ENCODE peak calls at places on chromosome 3, in seven cellular contexts. L, W, R, H, O, F and A are unnamed samples.

GRCh38 chr3:190301591-190301990 is 20.7 kb downstream of the CLDN1 start:
- DNase-seq in W (no peak), O (no peak), L (no peak), R (no peak), H (no peak), F (no peak), A (no peak)

GRCh38 chr3:171548918-171549317 is 88.7 kb upstream of the TNIK start:
- DNase-seq in O (no peak), W (no peak), F (no peak), L (no peak), R (no peak), H (no peak), A (no peak)

GRCh38 chr3:41317718-41318117 is 118.4 kb downstream of the CTNNB1 start:
- DNase-seq in O (no peak), L (peak), W (no peak), F (no peak), H (peak), R (no peak), A (no peak)

GRCh38 chr3:149468504-149469212 is 5.8 kb upstream of the TM4SF4 start:
- DNase-seq in R (no peak), H (no peak), L (peak), F (no peak), O (peak), W (peak), A (no peak)

GRCh38 chr3:135576786-135577185 is 388.7 kb upstream of the PPP2R3A start:
- DNase-seq in L (no peak), W (no peak), H (no peak), O (no peak), R (no peak), F (no peak), A (no peak)

GRCh38 chr3:54670269-54671000 is 257.4 kb downstream of the LRTM1 start:
- DNase-seq in H (no peak), L (no peak), R (no peak), W (no peak), F (no peak), O (no peak), A (no peak)

GRCh38 chr3:75272708-75273107 is 391.4 kb upstream of the FRG2C start:
- DNase-seq in F (no peak), L (peak), W (no peak), H (peak), O (no peak), R (no peak), A (no peak)

GRCh38 chr3:129608936-129609590 is 2.6 kb upstream of the PLXND1 start:
- DNase-seq in L (no peak), W (no peak), F (no peak), O (no peak), H (no peak), R (no peak), A (no peak)

GRCh38 chr3:126535636-126536035 is 11.7 kb downstream of the CHST13 start:
- DNase-seq in L (no peak), R (no peak), O (peak), H (no peak), F (no peak), W (no peak), A (peak)

GRCh38 chr3:111616417-111617105 is 21.4 kb upstream of the ZBED2 start:
- DNase-seq in L (no peak), R (peak), W (no peak), O (no peak), F (no peak), H (peak), A (no peak)

GRCh38 chr3:105806361-105806760 is 62.5 kb downstream of the CBLB start:
- DNase-seq in H (peak), W (no peak), R (peak), O (no peak), L (peak), F (no peak), A (no peak)

GRCh38 chr3:191085091-191085490 is 114.0 kb upstream of the OSTN start:
- DNase-seq in W (no peak), R (no peak), O (no peak), F (no peak), H (peak), L (peak), A (no peak)

GRCh38 chr3:52742418-52743041 is 28.2 kb downstream of the NEK4 start:
- DNase-seq in O (no peak), W (no peak), R (no peak), F (no peak), L (peak), H (peak), A (no peak)

GRCh38 chr3:43162573-43163084 is 56.8 kb upstream of the POMGNT2 start:
- DNase-seq in W (no peak), O (no peak), L (no peak), H (no peak), R (peak), F (no peak), A (no peak)

GRCh38 chr3:70040386-70040785 is 40.9 kb downstream of the SAMMSON start:
- DNase-seq in O (no peak), F (no peak), R (no peak), W (no peak), H (no peak), L (no peak), A (no peak)

GRCh38 chr3:192128922-192129321 is 598.4 kb downstream of the FGF12 start:
- DNase-seq in R (no peak), W (no peak), H (no peak), O (no peak), L (no peak), F (no peak), A (no peak)

GRCh38 chr3:150407051-150407817 is 864 bp upstream of the TSC22D2 start:
- DNase-seq in F (no peak), O (peak), R (peak), W (no peak), L (peak), H (peak), A (no peak)

GRCh38 chr3:38002291-38002876 is 11.8 kb downstream of the VILL start:
- DNase-seq in F (no peak), L (no peak), H (no peak), R (no peak), O (peak), W (no peak), A (peak)

GRCh38 chr3:98843301-98843959 is 58.1 kb downstream of the DCBLD2 start:
- DNase-seq in F (no peak), W (no peak), L (no peak), O (no peak), R (no peak), H (peak), A (no peak)

GRCh38 chr3:194959217-194959616 is 273.5 kb downstream of the FAM43A start:
- DNase-seq in R (no peak), L (no peak), W (no peak), H (no peak), F (no peak), O (no peak), A (no peak)

GRCh38 chr3:112685435-112685834 is 44.5 kb upstream of the CCDC80 start:
- DNase-seq in W (no peak), H (peak), L (peak), F (no peak), O (no peak), R (no peak), A (no peak)

GRCh38 chr3:138833908-138834358 is 795 bp downstream of the PIK3CB start:
- DNase-seq in W (no peak), R (no peak), F (no peak), H (peak), O (peak), L (peak), A (no peak)

GRCh38 chr3:27728195-27729087 is 6.3 kb upstream of the EOMES start:
- DNase-seq in R (no peak), H (no peak), L (no peak), O (no peak), W (no peak), F (no peak), A (no peak)

GRCh38 chr3:172193436-172193835 is 154.1 kb downstream of the FNDC3B start:
- DNase-seq in L (no peak), R (no peak), W (no peak), F (no peak), H (no peak), O (no peak), A (no peak)

GRCh38 chr3:50008931-50009330 is 69.0 kb downstream of the RBM6 start:
- DNase-seq in H (peak), F (no peak), R (no peak), L (peak), O (no peak), W (no peak), A (no peak)

GRCh38 chr3:10753964-10754363 is 62.1 kb upstream of the SLC6A11 start:
- DNase-seq in R (no peak), W (no peak), L (peak), F (peak), H (peak), O (no peak), A (no peak)

GRCh38 chr3:187985636-187986035 is 168.3 kb upstream of the LPP start:
- DNase-seq in W (no peak), F (no peak), R (no peak), O (no peak), L (no peak), H (peak), A (no peak)

GRCh38 chr3:110680365-110680909 is 391.2 kb upstream of the NECTIN3 start:
- DNase-seq in W (no peak), O (no peak), H (no peak), F (no peak), R (no peak), L (no peak), A (no peak)

GRCh38 chr3:175266993-175267960 is 408.1 kb downstream of the NAALADL2 start:
- DNase-seq in H (peak), W (no peak), R (no peak), F (no peak), O (no peak), L (peak), A (no peak)

GRCh38 chr3:71744738-71745137 is 8.9 kb upstream of the GPR27 start:
- DNase-seq in L (no peak), F (no peak), R (no peak), O (no peak), W (no peak), H (no peak), A (no peak)

GRCh38 chr3:186214670-186215069 is 105.8 kb upstream of the ETV5 start:
- DNase-seq in R (no peak), W (no peak), H (no peak), L (peak), O (no peak), F (no peak), A (no peak)

GRCh38 chr3:187227658-187228258 is 30.5 kb downstream of the RTP1 start:
- DNase-seq in F (no peak), L (peak), R (no peak), W (no peak), H (peak), O (no peak), A (no peak)

GRCh38 chr3:40719660-40720287 is 195.0 kb downstream of the ZNF621 start:
- DNase-seq in H (no peak), O (peak), L (peak), R (no peak), W (no peak), F (no peak), A (no peak)

GRCh38 chr3:181317521-181317920 is 328.0 kb upstream of the DNAJC19 start:
- DNase-seq in L (no peak), W (no peak), O (no peak), F (no peak), H (no peak), R (no peak), A (no peak)

GRCh38 chr3:196323723-196324122 is 5.7 kb upstream of the DYNLT2B start:
- DNase-seq in H (peak), R (no peak), W (no peak), L (peak), F (no peak), O (no peak), A (no peak)

GRCh38 chr3:179991104-179991503 is 45.6 kb downstream of the PEX5L start:
- DNase-seq in H (no peak), W (no peak), L (no peak), O (no peak), F (no peak), R (no peak), A (no peak)

GRCh38 chr3:193744048-193744821 is 151.2 kb downstream of the OPA1 start:
- DNase-seq in O (peak), L (no peak), F (no peak), H (no peak), W (peak), R (no peak), A (no peak)

GRCh38 chr3:193743702-193744047 is 150.7 kb downstream of the OPA1 start:
- DNase-seq in W (peak), O (peak), F (no peak), R (no peak), H (no peak), L (no peak), A (no peak)

GRCh38 chr3:193742628-193743027 is 149.6 kb downstream of the OPA1 start:
- DNase-seq in R (no peak), F (no peak), H (no peak), W (no peak), L (no peak), O (no peak), A (no peak)

GRCh38 chr3:193746832-193747231 is 153.8 kb downstream of the OPA1 start:
- DNase-seq in H (no peak), O (no peak), W (no peak), R (no peak), F (no peak), L (no peak), A (no peak)

GRCh38 chr3:193744822-193745684 is 152.0 kb downstream of the OPA1 start:
- DNase-seq in W (peak), L (peak), F (no peak), R (no peak), H (no peak), O (no peak), A (no peak)
- TF ChIP-seq CTCF in W (no peak), L (no peak), F (no peak), R (no peak), H (no peak), O (no peak), A (no peak)

DNA sequence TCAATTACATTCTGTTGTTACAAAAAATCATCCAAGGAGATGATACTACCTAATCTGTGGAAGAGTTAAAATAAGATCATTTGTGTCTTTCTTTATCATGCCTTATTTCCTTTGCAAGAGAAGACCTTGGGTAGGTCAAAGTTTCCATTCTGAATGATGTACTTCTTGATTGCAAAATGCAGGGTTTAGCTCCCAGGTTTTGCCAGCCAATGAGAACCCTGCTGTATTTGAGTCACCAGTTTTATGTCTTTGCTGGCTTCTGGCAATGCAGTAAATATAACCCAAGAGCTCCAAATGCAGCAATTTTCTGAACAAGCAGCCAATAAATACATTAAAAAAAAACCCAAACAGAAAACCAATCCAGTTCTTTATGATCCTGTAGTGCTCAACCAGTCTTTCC is 204.9 kb downstream of the CADPS start:
- DNase-seq in F (no peak), L (peak), O (no peak), H (peak), R (no peak), W (no peak), A (no peak)
- TF ChIP-seq CTCF in F (no peak), L (no peak), O (no peak), H (no peak), R (no peak), W (no peak), A (no peak)

GRCh38 chr3:136861890-136862610 is at the start of gene NCK1:
- DNase-seq in W (peak), R (peak), H (peak), F (peak), L (peak), O (peak), A (peak)
- TF ChIP-seq CTCF in W (no peak), R (no peak), H (peak), F (no peak), L (no peak), O (no peak), A (no peak)

GRCh38 chr3:189049458-189050231 is 122.1 kb upstream of the TPRG1 start:
- DNase-seq in W (no peak), L (no peak), O (no peak), F (no peak), R (peak), H (no peak), A (no peak)
- TF ChIP-seq CTCF in W (no peak), L (peak), O (no peak), F (no peak), R (no peak), H (no peak), A (no peak)

DNA sequence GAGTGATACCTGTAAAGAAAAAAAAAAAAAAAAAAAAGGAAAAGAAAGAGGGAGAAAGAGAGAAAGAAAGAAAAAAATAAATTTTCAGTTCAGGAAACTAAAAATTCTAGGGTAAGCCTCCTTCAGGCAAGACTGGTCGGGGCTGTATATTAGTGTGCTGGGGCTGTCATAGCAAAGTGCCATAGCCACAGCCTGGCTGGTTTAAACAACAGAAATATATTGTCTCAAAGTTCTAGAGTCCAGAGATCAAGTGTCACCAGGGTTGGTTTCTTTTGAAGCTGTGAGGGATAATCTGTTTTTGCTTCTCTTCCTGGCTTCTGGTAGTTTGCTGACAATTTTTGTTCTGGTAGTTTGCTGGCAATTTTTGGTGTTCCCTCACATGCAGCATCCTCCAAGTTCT is 48.4 kb upstream of the SLC25A26 start:
- DNase-seq in L (no peak), O (no peak), W (no peak), R (no peak), H (no peak), F (no peak), A (no peak)
- TF ChIP-seq CTCF in L (no peak), O (no peak), W (no peak), R (no peak), H (no peak), F (no peak), A (no peak)

DNA sequence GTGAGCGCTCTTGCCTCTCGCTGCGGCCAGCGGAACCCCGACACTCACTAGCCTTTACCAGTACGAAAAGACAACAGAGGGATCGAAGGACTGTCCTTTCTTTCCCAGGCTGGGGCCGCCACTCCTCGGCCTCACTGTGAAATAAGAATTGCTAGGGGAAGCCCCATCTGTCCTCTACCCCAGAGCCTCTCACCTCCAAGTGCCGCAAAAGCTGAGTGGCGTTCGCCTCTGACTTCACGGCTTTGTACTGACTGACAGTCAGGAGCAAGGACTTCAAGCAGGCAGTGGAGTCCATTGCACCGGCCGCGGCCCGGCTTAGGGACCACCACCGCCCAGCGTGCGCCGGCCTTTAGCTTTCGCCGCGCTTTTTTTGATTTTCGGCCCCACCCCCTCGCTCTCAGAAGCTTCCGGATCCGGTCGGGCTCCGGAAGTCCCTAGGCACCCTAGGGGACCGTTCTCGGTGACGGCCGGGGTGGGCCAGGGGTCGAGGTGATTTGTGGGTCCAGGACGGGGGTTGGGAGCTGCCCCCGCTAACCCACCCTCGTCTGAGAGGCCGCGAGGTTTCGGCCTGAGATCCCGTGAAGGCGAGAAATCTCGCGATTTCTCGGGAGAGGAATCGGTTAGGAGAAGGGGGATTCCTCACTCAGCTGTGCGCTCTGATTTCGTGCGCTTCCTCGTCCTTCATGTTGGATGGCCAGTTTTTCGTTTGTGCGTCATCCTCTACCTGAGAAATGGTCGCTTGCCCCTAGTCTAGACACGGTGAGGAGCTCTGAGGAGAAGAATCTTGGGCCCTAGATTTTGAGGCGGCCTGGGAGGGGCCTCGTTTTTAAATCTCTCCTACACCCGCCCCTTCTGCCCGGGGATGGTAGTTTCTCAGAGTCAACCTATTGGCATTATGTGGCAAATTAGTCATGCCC is at the start of the genes CIP2A and DZIP3:
- DNase-seq in R (peak), H (peak), F (peak), L (peak), W (peak), O (peak), A (peak)
- TF ChIP-seq CTCF in R (no peak), H (no peak), F (no peak), L (peak), W (no peak), O (no peak), A (no peak)

GRCh38 chr3:44571024-44571423 is 13.7 kb upstream of the ZNF660 start:
- DNase-seq in H (no peak), L (no peak), F (no peak), O (no peak), W (no peak), R (no peak), A (no peak)
- TF ChIP-seq CTCF in H (no peak), L (no peak), F (no peak), O (no peak), W (no peak), R (no peak), A (no peak)